ENCODE peak calls at places on chromosome 14, in six cellular contexts. One of them, this sample, is unnamed. For H3K36me3, the result is how much of the 10 kb centered on the place peaks cover.

GRCh38 chr14:75559451-75560187 is 18.8 kb upstream of the FLVCR2 start:
- DNase-seq in stomach: peak
- DNase-seq in tibial nerve: peak
- DNase-seq in osteoblast: no peak
- DNase-seq in tibial artery: no peak
- DNase-seq in WERI-Rb-1: no peak
- DNase-seq in this sample: peak

GRCh38 chr14:57865450-57866198 is at the start of gene SLC35F4:
- DNase-seq in tibial artery: peak
- DNase-seq in WERI-Rb-1: peak
- DNase-seq in stomach: no peak
- DNase-seq in osteoblast: peak
- DNase-seq in tibial nerve: no peak
- DNase-seq in this sample: peak

GRCh38 chr14:94485944-94486841 is 10.2 kb upstream of the SERPINA9 start:
- DNase-seq in osteoblast: peak
- DNase-seq in tibial nerve: peak
- DNase-seq in WERI-Rb-1: peak
- DNase-seq in stomach: peak
- DNase-seq in tibial artery: no peak
- DNase-seq in this sample: peak

GRCh38 chr14:92647499-92648279 is 100.7 kb downstream of the LGMN start:
- DNase-seq in WERI-Rb-1: no peak
- DNase-seq in tibial nerve: no peak
- DNase-seq in tibial artery: no peak
- DNase-seq in osteoblast: peak
- DNase-seq in stomach: no peak
- DNase-seq in this sample: no peak

GRCh38 chr14:105313381-105314286 is 914 bp upstream of the PACS2 start:
- DNase-seq in tibial nerve: peak
- DNase-seq in WERI-Rb-1: no peak
- DNase-seq in tibial artery: peak
- DNase-seq in stomach: peak
- DNase-seq in osteoblast: peak
- DNase-seq in this sample: no peak

GRCh38 chr14:96824283-96824682 is 27.1 kb downstream of the VRK1 start:
- DNase-seq in tibial artery: no peak
- DNase-seq in WERI-Rb-1: no peak
- DNase-seq in tibial nerve: no peak
- DNase-seq in osteoblast: no peak
- DNase-seq in stomach: no peak
- DNase-seq in this sample: no peak

GRCh38 chr14:92677087-92677668 is 71.2 kb downstream of the LGMN start:
- DNase-seq in WERI-Rb-1: no peak
- DNase-seq in stomach: no peak
- DNase-seq in tibial artery: no peak
- DNase-seq in osteoblast: no peak
- DNase-seq in tibial nerve: no peak
- DNase-seq in this sample: no peak

GRCh38 chr14:75452900-75453816 is 25.3 kb downstream of the JDP2 start:
- DNase-seq in tibial nerve: peak
- DNase-seq in WERI-Rb-1: no peak
- DNase-seq in osteoblast: peak
- DNase-seq in stomach: no peak
- DNase-seq in tibial artery: peak
- DNase-seq in this sample: no peak

GRCh38 chr14:105844810-105845724 is 318.7 kb downstream of the TMEM121 start:
- DNase-seq in WERI-Rb-1: no peak
- DNase-seq in tibial nerve: no peak
- DNase-seq in tibial artery: peak
- DNase-seq in osteoblast: peak
- DNase-seq in stomach: no peak
- DNase-seq in this sample: no peak

GRCh38 chr14:68522510-68523325 is 270.1 kb downstream of the ZFP36L1 start:
- DNase-seq in WERI-Rb-1: no peak
- DNase-seq in stomach: no peak
- DNase-seq in tibial nerve: no peak
- DNase-seq in osteoblast: peak
- DNase-seq in tibial artery: no peak
- DNase-seq in this sample: no peak

GRCh38 chr14:68824517-68825347 is 31.9 kb upstream of the ZFP36L1 start:
- DNase-seq in osteoblast: peak
- DNase-seq in stomach: peak
- DNase-seq in tibial nerve: peak
- DNase-seq in tibial artery: peak
- DNase-seq in WERI-Rb-1: peak
- DNase-seq in this sample: peak

GRCh38 chr14:106694638-106695393 is 1168.4 kb downstream of the TMEM121 start:
- DNase-seq in tibial artery: no peak
- DNase-seq in osteoblast: no peak
- DNase-seq in WERI-Rb-1: peak
- DNase-seq in stomach: no peak
- DNase-seq in tibial nerve: peak
- DNase-seq in this sample: peak

GRCh38 chr14:63857467-63858030 is 4.7 kb downstream of the SYNE2 start:
- DNase-seq in stomach: no peak
- DNase-seq in WERI-Rb-1: no peak
- DNase-seq in osteoblast: no peak
- DNase-seq in tibial artery: no peak
- DNase-seq in tibial nerve: no peak
- DNase-seq in this sample: no peak

GRCh38 chr14:70649803-70650202 is 8.1 kb downstream of the TTC9 start:
- DNase-seq in tibial artery: no peak
- DNase-seq in osteoblast: no peak
- DNase-seq in WERI-Rb-1: no peak
- DNase-seq in tibial nerve: no peak
- DNase-seq in stomach: no peak
- DNase-seq in this sample: no peak

GRCh38 chr14:58746701-58747100 is 108.9 kb downstream of the DACT1 start:
- DNase-seq in stomach: no peak
- DNase-seq in tibial nerve: no peak
- DNase-seq in tibial artery: no peak
- DNase-seq in osteoblast: peak
- DNase-seq in WERI-Rb-1: no peak
- DNase-seq in this sample: no peak

GRCh38 chr14:68464716-68465115 is 328.2 kb downstream of the ZFP36L1 start:
- DNase-seq in stomach: no peak
- DNase-seq in osteoblast: no peak
- DNase-seq in tibial artery: no peak
- DNase-seq in tibial nerve: no peak
- DNase-seq in WERI-Rb-1: no peak
- DNase-seq in this sample: no peak

GRCh38 chr14:100282766-100283419 is 23.4 kb downstream of the SLC25A29 start:
- DNase-seq in stomach: peak
- DNase-seq in tibial artery: no peak
- DNase-seq in osteoblast: peak
- DNase-seq in WERI-Rb-1: no peak
- DNase-seq in tibial nerve: no peak
- DNase-seq in this sample: no peak

GRCh38 chr14:100526632-100527031 is 60.6 kb downstream of the BEGAIN start:
- DNase-seq in WERI-Rb-1: peak
- DNase-seq in osteoblast: peak
- DNase-seq in stomach: peak
- DNase-seq in tibial nerve: peak
- DNase-seq in tibial artery: no peak
- DNase-seq in this sample: no peak

GRCh38 chr14:30227871-30228270 is 300.2 kb upstream of the PRKD1 start:
- DNase-seq in tibial artery: peak
- DNase-seq in tibial nerve: peak
- DNase-seq in osteoblast: no peak
- DNase-seq in WERI-Rb-1: no peak
- DNase-seq in stomach: no peak
- DNase-seq in this sample: no peak

GRCh38 chr14:39576726-39577125 is 144.5 kb upstream of the FBXO33 start:
- DNase-seq in tibial nerve: no peak
- DNase-seq in osteoblast: no peak
- DNase-seq in WERI-Rb-1: no peak
- DNase-seq in stomach: no peak
- DNase-seq in tibial artery: no peak
- DNase-seq in this sample: no peak

GRCh38 chr14:68790656-68791077 is 2.2 kb downstream of the ZFP36L1 start:
- DNase-seq in stomach: peak
- DNase-seq in tibial artery: peak
- DNase-seq in WERI-Rb-1: no peak
- DNase-seq in tibial nerve: no peak
- DNase-seq in osteoblast: peak
- DNase-seq in this sample: no peak

GRCh38 chr14:26867171-26867757 is 269.4 kb upstream of the NOVA1 start:
- DNase-seq in tibial nerve: no peak
- DNase-seq in WERI-Rb-1: no peak
- DNase-seq in stomach: no peak
- DNase-seq in tibial artery: no peak
- DNase-seq in osteoblast: no peak
- DNase-seq in this sample: no peak

GRCh38 chr14:105285174-105285573 is 15.6 kb downstream of the BRF1 start:
- DNase-seq in tibial artery: no peak
- DNase-seq in WERI-Rb-1: no peak
- DNase-seq in stomach: no peak
- DNase-seq in tibial nerve: no peak
- DNase-seq in osteoblast: no peak
- DNase-seq in this sample: no peak

GRCh38 chr14:73958591-73958990 is 8.5 kb downstream of the COQ6 start:
- DNase-seq in osteoblast: no peak
- DNase-seq in tibial artery: no peak
- DNase-seq in WERI-Rb-1: peak
- DNase-seq in tibial nerve: no peak
- DNase-seq in stomach: no peak
- DNase-seq in this sample: no peak

GRCh38 chr14:73949752-73950734 is at the start of the genes COQ6 and FAM161B:
- DNase-seq in osteoblast: peak
- DNase-seq in tibial artery: peak
- DNase-seq in stomach: peak
- DNase-seq in tibial nerve: peak
- DNase-seq in WERI-Rb-1: peak
- DNase-seq in this sample: peak

GRCh38 chr14:73955674-73956073 is 5.6 kb downstream of the COQ6 start:
- DNase-seq in tibial nerve: no peak
- DNase-seq in stomach: no peak
- DNase-seq in osteoblast: no peak
- DNase-seq in tibial artery: no peak
- DNase-seq in WERI-Rb-1: no peak
- DNase-seq in this sample: no peak

DNA sequence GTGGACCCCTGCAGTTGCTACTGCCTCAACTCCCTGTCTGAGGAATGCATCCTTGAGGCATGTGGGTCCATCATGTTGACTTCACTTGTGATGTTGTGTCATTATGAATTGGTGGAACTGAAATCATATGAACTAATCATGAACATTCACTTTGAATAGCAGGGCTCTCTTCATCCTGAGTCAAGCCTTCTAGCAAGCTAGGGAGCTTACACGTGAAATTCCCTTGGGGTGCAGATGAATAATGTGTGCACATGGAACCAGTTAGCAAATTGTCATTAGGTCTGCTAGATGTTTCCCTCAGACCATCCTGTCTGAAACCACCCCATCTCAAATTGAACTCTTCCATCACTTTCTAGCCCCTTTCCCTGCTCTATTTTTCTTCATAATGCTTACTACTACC is 3.6 kb downstream of the COQ6 start:
- DNase-seq in stomach: no peak
- DNase-seq in tibial artery: no peak
- DNase-seq in tibial nerve: no peak
- DNase-seq in WERI-Rb-1: no peak
- DNase-seq in osteoblast: no peak
- DNase-seq in this sample: no peak
- H3K36me3 ChIP-seq in stomach: half or more
- H3K36me3 ChIP-seq in tibial artery: half or more
- H3K36me3 ChIP-seq in tibial nerve: under half
- H3K36me3 ChIP-seq in WERI-Rb-1: under half
- H3K36me3 ChIP-seq in osteoblast: under half
- H3K36me3 ChIP-seq in this sample: under half

DNA sequence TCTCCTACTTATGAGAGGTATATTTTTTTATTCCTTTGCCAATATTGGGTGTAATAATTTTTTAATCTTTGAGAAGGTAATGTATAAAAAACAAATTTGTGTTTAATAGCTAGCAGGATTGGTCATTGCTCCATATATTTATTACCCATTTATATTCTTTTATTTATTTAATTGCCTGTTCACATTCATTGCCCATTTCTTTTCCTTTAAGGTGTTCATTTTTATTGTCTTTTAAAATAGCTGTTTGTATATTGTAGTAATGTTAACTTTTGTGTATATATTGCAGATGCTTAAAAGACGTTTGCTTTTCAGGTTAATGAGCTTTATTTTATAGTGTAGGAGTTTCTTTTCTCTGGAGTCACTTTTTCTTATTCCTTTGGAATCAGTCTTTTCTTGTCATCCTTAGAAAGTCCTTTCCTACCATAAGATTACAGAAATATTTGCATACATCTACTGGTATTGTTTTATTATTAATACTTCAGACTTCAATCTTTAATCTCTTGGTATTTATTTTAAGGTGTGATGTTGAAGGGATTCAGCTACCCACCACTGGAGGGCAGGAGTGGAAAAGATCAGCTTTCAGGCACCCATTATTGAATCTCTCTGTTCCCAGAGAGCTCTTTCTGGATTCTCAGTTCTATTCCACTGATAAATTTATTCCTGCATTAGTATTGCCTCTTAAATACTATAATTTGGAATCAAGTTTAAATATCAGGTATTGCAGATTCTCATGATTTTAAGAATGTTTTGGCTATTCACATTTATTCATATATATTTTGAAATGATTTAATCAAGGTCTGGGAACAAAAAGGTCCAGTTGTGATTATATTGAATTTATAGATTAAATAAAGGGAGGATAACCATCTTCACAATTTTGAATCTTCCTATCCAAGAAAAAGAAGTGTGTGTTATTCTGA is 17.3 kb downstream of the PPM1A start:
- DNase-seq in osteoblast: no peak
- DNase-seq in tibial nerve: no peak
- DNase-seq in WERI-Rb-1: peak
- DNase-seq in tibial artery: no peak
- DNase-seq in stomach: no peak
- DNase-seq in this sample: peak
- TF ChIP-seq CTCF in osteoblast: peak
- TF ChIP-seq CTCF in tibial nerve: no peak
- TF ChIP-seq CTCF in WERI-Rb-1: peak
- TF ChIP-seq CTCF in tibial artery: no peak
- TF ChIP-seq CTCF in stomach: no peak
- TF ChIP-seq CTCF in this sample: peak

GRCh38 chr14:65045011-65045410 is 57.3 kb downstream of the MAX start:
- DNase-seq in tibial artery: no peak
- DNase-seq in osteoblast: no peak
- DNase-seq in stomach: no peak
- DNase-seq in WERI-Rb-1: no peak
- DNase-seq in tibial nerve: no peak
- DNase-seq in this sample: no peak
- H3K36me3 ChIP-seq in tibial artery: half or more
- H3K36me3 ChIP-seq in osteoblast: under half
- H3K36me3 ChIP-seq in stomach: half or more
- H3K36me3 ChIP-seq in WERI-Rb-1: under half
- H3K36me3 ChIP-seq in tibial nerve: under half
- H3K36me3 ChIP-seq in this sample: under half

DNA sequence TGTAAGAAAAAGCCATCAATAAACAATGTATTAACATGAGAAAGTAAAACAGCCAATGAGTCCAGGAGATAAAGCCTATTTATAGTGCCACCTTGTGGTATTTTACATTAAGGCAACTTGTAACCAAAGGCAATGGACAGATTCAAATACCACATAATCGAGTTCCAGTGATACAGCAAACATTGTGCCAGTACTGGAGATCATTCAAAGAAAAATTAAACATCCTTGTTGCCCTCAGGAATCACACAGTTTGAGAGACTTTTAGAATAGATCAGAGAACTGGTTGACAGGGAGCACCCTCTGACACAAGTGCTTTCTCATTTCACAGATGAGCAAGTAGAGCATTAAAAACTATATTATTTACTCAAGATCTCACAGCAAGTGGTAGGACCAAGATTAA is 98.1 kb downstream of the DDHD1 start:
- DNase-seq in WERI-Rb-1: no peak
- DNase-seq in tibial nerve: no peak
- DNase-seq in stomach: no peak
- DNase-seq in tibial artery: no peak
- DNase-seq in osteoblast: no peak
- DNase-seq in this sample: no peak
- TF ChIP-seq CTCF in WERI-Rb-1: peak
- TF ChIP-seq CTCF in tibial nerve: peak
- TF ChIP-seq CTCF in stomach: peak
- TF ChIP-seq CTCF in tibial artery: peak
- TF ChIP-seq CTCF in osteoblast: peak
- TF ChIP-seq CTCF in this sample: peak